ENCODE peak calls at places on chromosome 14, in six cellular contexts. J is A549, L is endothelial cell of umbilical vein, C is GM12878, Z is HepG2, P is K562. B is an unnamed sample.

GRCh38 chr14:91351508-91351853 is 66.1 kb downstream of the CCDC88C start:
- DNase-seq in P (no peak), J (no peak), L (no peak), Z (no peak), C (no peak), B (no peak)

GRCh38 chr14:105890474-105891220 is 364.3 kb downstream of the TMEM121 start:
- DNase-seq in J (no peak), L (no peak), C (no peak), Z (no peak), P (peak), B (no peak)

GRCh38 chr14:20956376-20956976 is 1.2 kb downstream of the RNASE2 start:
- DNase-seq in P (no peak), C (no peak), L (no peak), Z (no peak), J (no peak), B (peak)

GRCh38 chr14:24710403-24711063 is 76.5 kb upstream of the GZMB start:
- DNase-seq in J (peak), P (peak), Z (peak), L (peak), C (no peak), B (peak)

GRCh38 chr14:24411468-24412454 is 13.0 kb downstream of the NYNRIN start:
- DNase-seq in J (peak), C (no peak), Z (peak), L (peak), P (peak), B (peak)

GRCh38 chr14:97029800-97030199 is 232.6 kb downstream of the VRK1 start:
- DNase-seq in P (no peak), L (no peak), Z (no peak), C (no peak), J (no peak), B (peak)

GRCh38 chr14:95833429-95833828 is 43.2 kb upstream of the TUNAR start:
- DNase-seq in J (peak), P (peak), L (no peak), Z (no peak), C (no peak), B (no peak)

GRCh38 chr14:101200650-101201516 is 297.4 kb upstream of the RTL1 start:
- DNase-seq in J (no peak), P (no peak), L (no peak), Z (no peak), C (no peak), B (no peak)

GRCh38 chr14:23436327-23437141 is 1.1 kb upstream of the MYH7 start:
- DNase-seq in L (no peak), P (peak), Z (no peak), J (no peak), C (no peak), B (no peak)

GRCh38 chr14:70808402-70809237 is 693 bp downstream of the MAP3K9 start:
- DNase-seq in Z (no peak), C (no peak), J (peak), P (peak), L (no peak), B (no peak)

GRCh38 chr14:63875311-63875710 is 22.5 kb downstream of the SYNE2 start:
- DNase-seq in C (no peak), J (peak), P (no peak), Z (no peak), L (peak), B (no peak)

GRCh38 chr14:103711516-103712431 is 3.5 kb downstream of the XRCC3 start:
- DNase-seq in L (peak), Z (no peak), J (no peak), P (no peak), C (no peak), B (no peak)

GRCh38 chr14:77265561-77266335 is 5.3 kb downstream of the NGB start:
- DNase-seq in L (no peak), J (no peak), Z (no peak), P (no peak), C (no peak), B (no peak)

GRCh38 chr14:103540816-103541493 is 12.0 kb downstream of the TRMT61A start:
- DNase-seq in L (no peak), P (no peak), C (no peak), Z (no peak), J (no peak), B (no peak)

GRCh38 chr14:52706286-52706685 is 714 bp upstream of the PSMC6 start:
- DNase-seq in P (peak), J (peak), C (no peak), Z (no peak), L (peak), B (peak)

GRCh38 chr14:51962678-51963077 is 26.7 kb upstream of the RTRAF start:
- DNase-seq in Z (no peak), J (no peak), C (no peak), P (no peak), L (peak), B (no peak)

GRCh38 chr14:64628940-64629403 is 75.3 kb upstream of the PLEKHG3 start:
- DNase-seq in J (peak), Z (no peak), P (no peak), L (no peak), C (no peak), B (no peak)

GRCh38 chr14:26621807-26622560 is 24.2 kb upstream of the NOVA1 start:
- DNase-seq in J (no peak), Z (no peak), C (no peak), L (no peak), P (no peak), B (no peak)

GRCh38 chr14:37901978-37902377 is 305.7 kb upstream of the SSTR1 start:
- DNase-seq in Z (no peak), L (no peak), P (no peak), J (no peak), C (no peak), B (no peak)

GRCh38 chr14:51636109-51636508 is 15.6 kb upstream of the FRMD6 start:
- DNase-seq in J (no peak), P (no peak), Z (no peak), L (no peak), C (no peak), B (no peak)

GRCh38 chr14:78016532-78016931 is 153.6 kb upstream of the NRXN3 start:
- DNase-seq in Z (no peak), P (no peak), J (no peak), L (no peak), C (no peak), B (no peak)

GRCh38 chr14:77641534-77642341 is 25.3 kb upstream of the SPTLC2 start:
- DNase-seq in J (peak), P (no peak), C (peak), Z (no peak), L (peak), B (peak)

GRCh38 chr14:64659366-64659765 is 44.9 kb upstream of the PLEKHG3 start:
- DNase-seq in Z (no peak), P (no peak), L (no peak), J (no peak), C (no peak), B (no peak)

GRCh38 chr14:63745858-63746425 is 18.1 kb upstream of the SGPP1 start:
- DNase-seq in J (no peak), P (no peak), C (peak), Z (no peak), L (no peak), B (peak)

GRCh38 chr14:39266589-39266870 is 32.8 kb downstream of the MIA2 start:
- DNase-seq in L (no peak), Z (peak), P (peak), C (no peak), J (peak), B (no peak)

GRCh38 chr14:99284254-99285004 is 12.4 kb upstream of the BCL11B start:
- DNase-seq in P (no peak), C (no peak), Z (no peak), J (no peak), L (no peak), B (no peak)

GRCh38 chr14:99346470-99347080 is 74.6 kb upstream of the BCL11B start:
- DNase-seq in J (no peak), C (no peak), Z (peak), L (no peak), P (no peak), B (no peak)

GRCh38 chr14:55366271-55366670 is 45.4 kb downstream of the ATG14 start:
- DNase-seq in Z (no peak), C (no peak), J (no peak), L (peak), P (no peak), B (no peak)

GRCh38 chr14:91163316-91163715 is 49.4 kb downstream of the DGLUCY start:
- DNase-seq in C (no peak), L (no peak), Z (no peak), P (no peak), J (no peak), B (no peak)

GRCh38 chr14:41615011-41615595 is 8.4 kb downstream of the LRFN5 start:
- DNase-seq in J (no peak), Z (no peak), C (no peak), P (no peak), L (no peak), B (no peak)

GRCh38 chr14:55353686-55354467 is 57.8 kb downstream of the ATG14 start:
- DNase-seq in C (no peak), J (no peak), P (no peak), L (no peak), Z (no peak), B (no peak)

GRCh38 chr14:28766505-28767238 is at the start of gene FOXG1:
- DNase-seq in C (no peak), P (peak), L (no peak), Z (no peak), J (peak), B (no peak)

GRCh38 chr14:104429291-104429861 is 150.2 kb upstream of the C14orf180 start:
- DNase-seq in L (no peak), Z (no peak), C (no peak), P (no peak), J (no peak), B (no peak)

GRCh38 chr14:100530270-100531072 is 56.7 kb downstream of the BEGAIN start:
- DNase-seq in Z (no peak), P (no peak), J (no peak), L (no peak), C (no peak), B (no peak)

GRCh38 chr14:92362781-92363235 is 39.8 kb downstream of the SLC24A4 start:
- DNase-seq in L (no peak), J (peak), P (no peak), C (no peak), Z (no peak), B (no peak)

GRCh38 chr14:80930836-80931389 is 10.6 kb downstream of the CEP128 start:
- DNase-seq in L (no peak), P (no peak), C (peak), Z (no peak), J (peak), B (peak)

GRCh38 chr14:52267501-52268190 is at the start of gene PTGDR:
- DNase-seq in J (no peak), Z (no peak), C (no peak), L (no peak), P (no peak), B (no peak)

GRCh38 chr14:94121485-94121884 is 7.9 kb downstream of the IFI27L2 start:
- DNase-seq in C (no peak), P (no peak), L (no peak), J (no peak), Z (no peak), B (no peak)
- TF ChIP-seq MYC in C (no peak), P (no peak), L (no peak), J (no peak), Z (no peak), B (no peak)

GRCh38 chr14:68250950-68251765 is 431.6 kb downstream of the RAD51B start:
- DNase-seq in J (no peak), P (no peak), L (peak), Z (no peak), C (no peak), B (no peak)

GRCh38 chr14:68248481-68249255 is 429.1 kb downstream of the RAD51B start:
- DNase-seq in J (peak), Z (peak), C (peak), L (peak), P (no peak), B (peak)

GRCh38 chr14:68251766-68252100 is 432.2 kb downstream of the RAD51B start:
- DNase-seq in C (no peak), Z (no peak), P (no peak), J (no peak), L (no peak), B (no peak)

GRCh38 chr14:68247867-68248266 is 428.3 kb downstream of the RAD51B start:
- DNase-seq in P (no peak), L (no peak), Z (no peak), J (peak), C (no peak), B (peak)

DNA sequence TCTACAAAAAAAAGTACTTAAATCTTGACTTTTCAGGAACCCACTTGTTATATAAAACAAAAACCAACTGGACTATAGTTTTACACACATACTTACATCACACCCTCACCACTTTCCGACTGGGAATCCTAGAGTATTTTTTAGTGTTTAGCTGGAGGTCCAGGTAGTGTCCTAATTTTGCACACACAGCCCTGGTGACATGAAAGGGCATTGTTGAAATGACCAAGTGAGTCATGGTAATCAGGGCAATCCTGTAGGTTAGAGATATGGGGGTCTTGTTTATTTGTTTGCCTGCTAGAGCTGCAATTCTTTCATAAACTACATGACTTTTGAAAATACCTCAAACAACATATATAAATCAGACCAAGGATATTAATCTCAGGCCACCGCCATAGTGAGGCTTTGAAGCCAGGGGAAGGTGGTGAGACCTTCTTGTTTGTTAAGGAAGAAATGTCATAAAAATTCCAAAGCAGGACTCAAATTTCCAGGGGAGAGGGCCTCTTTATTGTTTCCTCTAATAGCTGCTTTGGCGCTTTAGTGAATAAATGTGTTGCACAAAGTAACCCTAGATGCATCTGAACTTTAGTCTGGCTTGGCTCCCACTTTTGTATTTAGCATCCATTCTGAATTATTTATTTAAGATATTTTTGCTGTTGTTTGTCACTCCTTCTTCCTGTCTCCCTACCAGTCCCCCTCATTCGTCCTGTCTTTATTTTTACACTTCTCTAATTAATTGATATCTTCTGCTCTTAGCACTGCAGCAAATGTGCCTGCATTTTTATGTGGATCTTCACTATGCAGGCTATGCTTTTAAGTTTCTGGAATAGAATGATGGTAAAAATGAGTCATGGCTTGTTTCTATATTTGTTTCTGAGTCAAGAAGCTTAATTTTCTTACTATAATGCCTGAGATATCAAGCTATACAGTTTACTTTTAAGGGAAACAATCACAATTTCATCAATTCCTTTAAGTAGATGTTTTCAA is 430.2 kb downstream of the RAD51B start:
- DNase-seq in Z (no peak), J (peak), C (no peak), L (peak), P (no peak), B (no peak)
- TF ChIP-seq MYC in Z (no peak), J (no peak), C (no peak), L (no peak), P (no peak), B (no peak)

GRCh38 chr14:58296731-58297130 is 1.6 kb upstream of the ARID4A start:
- DNase-seq in P (no peak), C (no peak), Z (no peak), J (no peak), L (peak), B (peak)

GRCh38 chr14:58298477-58298879 is at the start of gene ARID4A:
- DNase-seq in C (no peak), L (no peak), J (no peak), P (peak), Z (no peak), B (no peak)

GRCh38 chr14:58298880-58299664 is 717 bp downstream of the ARID4A start:
- DNase-seq in P (peak), J (no peak), C (no peak), Z (no peak), L (peak), B (peak)

GRCh38 chr14:58297762-58298476 is 436 bp upstream of the ARID4A start:
- DNase-seq in L (peak), C (peak), P (peak), J (peak), Z (peak), B (peak)

DNA sequence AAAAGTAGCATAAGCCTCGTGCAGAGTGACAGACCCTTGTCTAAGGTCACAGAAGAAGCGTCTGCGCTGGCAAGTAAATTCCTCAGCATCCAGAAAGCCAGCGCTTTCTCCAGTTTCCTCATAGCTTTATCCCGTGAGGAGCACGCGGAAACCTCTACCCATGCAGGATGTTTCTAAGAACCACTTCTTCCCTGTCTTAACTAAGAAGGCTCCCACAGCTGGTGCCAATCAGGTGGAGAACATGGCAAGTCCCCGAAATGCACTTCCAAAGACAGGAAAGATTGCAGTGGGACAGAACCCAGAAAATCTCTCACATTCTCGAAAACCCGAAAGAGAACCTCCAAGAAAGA is 968 bp upstream of the ARID4A start:
- DNase-seq in J (no peak), L (no peak), Z (no peak), C (no peak), P (no peak), B (no peak)
- TF ChIP-seq MYC in J (no peak), L (no peak), Z (no peak), C (no peak), P (no peak), B (peak)

DNA sequence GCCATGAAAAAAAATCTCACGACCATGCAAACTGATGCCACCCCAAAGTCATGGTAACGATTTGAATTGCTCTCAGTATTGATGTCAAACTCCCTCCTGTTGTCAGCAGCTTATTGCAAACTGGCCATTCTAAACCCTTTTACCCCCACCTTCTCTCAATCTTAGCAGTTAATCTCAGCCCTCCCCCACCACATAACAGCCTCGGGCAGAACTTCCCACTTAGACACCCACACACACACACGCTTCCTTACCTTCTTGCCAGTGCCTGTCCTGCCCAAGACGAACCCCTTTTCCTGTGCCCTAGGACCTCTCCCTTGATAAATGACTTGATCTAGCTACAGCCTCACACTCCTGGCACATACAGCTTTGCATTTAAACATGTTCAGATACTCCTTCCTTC is 56.6 kb downstream of the GPATCH2L start:
- DNase-seq in Z (no peak), J (no peak), C (no peak), L (no peak), P (no peak), B (no peak)
- TF ChIP-seq MYC in Z (no peak), J (no peak), C (no peak), L (no peak), P (no peak), B (no peak)

DNA sequence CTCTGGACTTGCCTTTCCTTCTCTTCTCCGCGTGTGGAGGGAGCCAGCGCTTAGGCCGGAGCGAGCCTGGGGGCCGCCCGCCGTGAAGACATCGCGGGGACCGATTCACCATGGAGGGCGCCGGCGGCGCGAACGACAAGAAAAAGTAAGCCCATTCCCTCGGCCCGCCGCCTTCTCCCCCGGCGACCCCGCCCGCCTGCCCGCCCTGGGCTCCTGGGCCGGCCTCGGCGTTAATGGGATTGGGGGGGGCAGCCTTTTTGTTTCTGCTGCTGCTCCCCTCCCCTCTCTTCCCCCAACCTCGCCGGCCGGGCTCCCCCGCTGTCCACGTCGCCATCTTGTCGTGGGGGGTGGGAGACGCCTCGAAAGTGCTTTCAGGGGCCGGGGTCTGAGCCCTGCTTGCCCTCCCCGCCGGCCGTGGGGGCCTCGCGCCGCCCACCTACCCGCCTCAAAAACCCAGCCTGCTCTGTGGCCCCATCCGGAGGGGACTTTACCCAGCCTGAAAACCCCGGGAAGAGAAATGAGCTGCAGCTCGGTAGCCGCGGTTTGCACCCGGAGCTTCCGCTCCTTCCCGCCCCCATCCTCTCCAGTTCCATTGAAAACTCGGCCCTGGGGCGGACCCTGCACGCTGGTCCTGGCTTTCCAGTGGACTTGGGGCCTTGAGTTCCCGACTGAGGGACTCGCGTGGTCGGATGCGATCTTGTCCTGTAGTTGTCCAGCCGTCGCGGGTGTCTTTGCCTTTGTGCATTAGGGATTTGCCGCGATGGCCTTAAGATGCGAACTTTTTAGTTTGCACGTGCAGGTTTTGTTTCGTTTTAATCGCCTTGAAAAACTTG is 598 bp downstream of the HIF1A start:
- DNase-seq in C (no peak), Z (peak), P (peak), J (peak), L (peak), B (peak)
- TF ChIP-seq MYC in C (no peak), Z (peak), P (no peak), J (no peak), L (no peak), B (no peak)

DNA sequence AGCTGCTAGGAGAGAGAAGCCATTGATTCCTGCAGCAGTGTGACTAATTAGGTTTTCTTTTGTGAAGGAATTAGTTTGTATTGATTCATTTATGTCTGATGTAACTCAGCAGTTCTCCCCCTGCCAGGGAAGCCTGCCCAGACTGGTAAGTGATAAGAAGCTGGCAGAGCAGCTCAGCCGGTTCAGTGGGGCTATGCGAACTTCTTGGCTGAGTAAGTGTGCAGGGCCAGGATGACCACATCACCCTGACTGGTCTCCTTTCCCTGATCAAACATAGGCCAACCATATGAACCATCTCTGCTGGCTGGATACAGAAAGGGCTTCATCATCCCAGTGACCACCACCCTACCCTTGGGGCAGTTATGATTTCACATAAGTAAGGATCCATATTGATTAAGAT is 107.1 kb upstream of the CCDC196 start:
- DNase-seq in L (no peak), P (no peak), C (no peak), Z (no peak), J (no peak), B (no peak)
- TF ChIP-seq MYC in L (no peak), P (no peak), C (no peak), Z (no peak), J (no peak), B (no peak)

B was measured in NB4.